ENCODE peak calls at places on chromosomes 1 and 21, in six cellular contexts. One of them, this sample, is unnamed.

GRCh38 chr1:54498383-54499096 is 49.5 kb upstream of the ACOT11 start:
- DNase-seq in breast epithelium: no peak
- DNase-seq in body of pancreas: no peak
- DNase-seq in AG04450: no peak
- DNase-seq in upper lobe of right lung: no peak
- DNase-seq in NB4: no peak
- DNase-seq in this sample: no peak

GRCh38 chr1:243742814-243743213 is 107.2 kb downstream of the AKT3 start:
- DNase-seq in breast epithelium: no peak
- DNase-seq in body of pancreas: no peak
- DNase-seq in AG04450: peak; percentile 45
- DNase-seq in upper lobe of right lung: no peak
- DNase-seq in NB4: no peak
- DNase-seq in this sample: no peak

GRCh38 chr1:43531906-43532584 is 1.4 kb downstream of the PTPRF start:
- DNase-seq in breast epithelium: no peak
- DNase-seq in body of pancreas: no peak
- DNase-seq in AG04450: no peak
- DNase-seq in upper lobe of right lung: peak; percentile 64
- DNase-seq in NB4: no peak
- DNase-seq in this sample: no peak

GRCh38 chr1:224430511-224431113 is 4.0 kb downstream of the WDR26 start:
- DNase-seq in breast epithelium: no peak
- DNase-seq in body of pancreas: peak; percentile 64
- DNase-seq in AG04450: no peak
- DNase-seq in upper lobe of right lung: no peak
- DNase-seq in NB4: peak; percentile 71
- DNase-seq in this sample: no peak

GRCh38 chr1:156862602-156863599 is 2.2 kb downstream of the NTRK1 start:
- DNase-seq in breast epithelium: no peak
- DNase-seq in body of pancreas: no peak
- DNase-seq in AG04450: no peak
- DNase-seq in upper lobe of right lung: no peak
- DNase-seq in NB4: no peak
- DNase-seq in this sample: no peak

GRCh38 chr1:51088474-51088873 is 13.6 kb upstream of the C1orf185 start:
- DNase-seq in breast epithelium: no peak
- DNase-seq in body of pancreas: no peak
- DNase-seq in AG04450: no peak
- DNase-seq in upper lobe of right lung: no peak
- DNase-seq in NB4: peak; percentile 7
- DNase-seq in this sample: no peak

GRCh38 chr1:165899461-165899941 is 72.1 kb downstream of the UCK2 start:
- DNase-seq in breast epithelium: peak; percentile 64
- DNase-seq in body of pancreas: no peak
- DNase-seq in AG04450: no peak
- DNase-seq in upper lobe of right lung: no peak
- DNase-seq in NB4: no peak
- DNase-seq in this sample: no peak

GRCh38 chr1:154578058-154578418 is 10.5 kb downstream of the CHRNB2 start:
- DNase-seq in breast epithelium: no peak
- DNase-seq in body of pancreas: no peak
- DNase-seq in AG04450: no peak
- DNase-seq in upper lobe of right lung: no peak
- DNase-seq in NB4: no peak
- DNase-seq in this sample: no peak

GRCh38 chr1:155569988-155570592 is 7.5 kb upstream of the ASH1L start:
- DNase-seq in breast epithelium: no peak
- DNase-seq in body of pancreas: no peak
- DNase-seq in AG04450: no peak
- DNase-seq in upper lobe of right lung: no peak
- DNase-seq in NB4: peak; percentile 35
- DNase-seq in this sample: no peak

GRCh38 chr1:88089961-88090360 is 594.1 kb upstream of the PKN2 start:
- DNase-seq in breast epithelium: no peak
- DNase-seq in body of pancreas: no peak
- DNase-seq in AG04450: no peak
- DNase-seq in upper lobe of right lung: no peak
- DNase-seq in NB4: no peak
- DNase-seq in this sample: no peak

GRCh38 chr1:39509360-39510009 is 18.0 kb downstream of the BMP8A start:
- DNase-seq in breast epithelium: no peak
- DNase-seq in body of pancreas: no peak
- DNase-seq in AG04450: no peak
- DNase-seq in upper lobe of right lung: no peak
- DNase-seq in NB4: peak; percentile 65
- DNase-seq in this sample: peak; percentile 85

GRCh38 chr1:153260473-153260979 is 1.0 kb downstream of the LORICRIN start:
- DNase-seq in breast epithelium: no peak
- DNase-seq in body of pancreas: no peak
- DNase-seq in AG04450: no peak
- DNase-seq in upper lobe of right lung: no peak
- DNase-seq in NB4: peak; percentile 34
- DNase-seq in this sample: no peak

GRCh38 chr1:228852015-228852414 is 116.7 kb downstream of the RHOU start:
- DNase-seq in breast epithelium: no peak
- DNase-seq in body of pancreas: no peak
- DNase-seq in AG04450: no peak
- DNase-seq in upper lobe of right lung: no peak
- DNase-seq in NB4: no peak
- DNase-seq in this sample: no peak

GRCh38 chr1:2174348-2175054 is 20.1 kb downstream of the FAAP20 start:
- DNase-seq in breast epithelium: no peak
- DNase-seq in body of pancreas: peak; percentile 46
- DNase-seq in AG04450: no peak
- DNase-seq in upper lobe of right lung: no peak
- DNase-seq in NB4: peak; percentile 67
- DNase-seq in this sample: peak; percentile 82

GRCh38 chr1:12153181-12153785 is 13.5 kb upstream of the TNFRSF1B start:
- DNase-seq in breast epithelium: no peak
- DNase-seq in body of pancreas: peak; percentile 78
- DNase-seq in AG04450: peak; percentile 27
- DNase-seq in upper lobe of right lung: peak; percentile 76
- DNase-seq in NB4: peak; percentile 91
- DNase-seq in this sample: no peak

GRCh38 chr1:168691541-168691940 is 37.5 kb downstream of the DPT start:
- DNase-seq in breast epithelium: no peak
- DNase-seq in body of pancreas: no peak
- DNase-seq in AG04450: no peak
- DNase-seq in upper lobe of right lung: no peak
- DNase-seq in NB4: no peak
- DNase-seq in this sample: no peak

GRCh38 chr1:220711086-220711809 is 21.1 kb downstream of the C1orf115 start:
- DNase-seq in breast epithelium: no peak
- DNase-seq in body of pancreas: peak; percentile 62
- DNase-seq in AG04450: no peak
- DNase-seq in upper lobe of right lung: no peak
- DNase-seq in NB4: peak; percentile 49
- DNase-seq in this sample: no peak

GRCh38 chr1:1917304-1917976 is 1.6 kb downstream of the TMEM52 start:
- DNase-seq in breast epithelium: no peak
- DNase-seq in body of pancreas: peak; percentile 64
- DNase-seq in AG04450: no peak
- DNase-seq in upper lobe of right lung: peak; percentile 67
- DNase-seq in NB4: no peak
- DNase-seq in this sample: peak; percentile 74

GRCh38 chr1:2544093-2544874 is 11.9 kb upstream of the TNFRSF14 start:
- DNase-seq in breast epithelium: no peak
- DNase-seq in body of pancreas: no peak
- DNase-seq in AG04450: no peak
- DNase-seq in upper lobe of right lung: no peak
- DNase-seq in NB4: peak; percentile 72
- DNase-seq in this sample: no peak

GRCh38 chr1:82994866-82995370 is 1004.0 kb downstream of the TTLL7 start:
- DNase-seq in breast epithelium: no peak
- DNase-seq in body of pancreas: peak; percentile 3
- DNase-seq in AG04450: no peak
- DNase-seq in upper lobe of right lung: no peak
- DNase-seq in NB4: no peak
- DNase-seq in this sample: no peak

GRCh38 chr1:8142955-8143629 is 117.0 kb upstream of the ERRFI1 start:
- DNase-seq in breast epithelium: no peak
- DNase-seq in body of pancreas: no peak
- DNase-seq in AG04450: no peak
- DNase-seq in upper lobe of right lung: no peak
- DNase-seq in NB4: no peak
- DNase-seq in this sample: no peak

GRCh38 chr1:234047113-234047512 is 142.6 kb downstream of the SLC35F3 start:
- DNase-seq in breast epithelium: no peak
- DNase-seq in body of pancreas: no peak
- DNase-seq in AG04450: no peak
- DNase-seq in upper lobe of right lung: no peak
- DNase-seq in NB4: no peak
- DNase-seq in this sample: no peak

GRCh38 chr1:234965128-234965527 is 163.5 kb downstream of the TOMM20 start:
- DNase-seq in breast epithelium: no peak
- DNase-seq in body of pancreas: peak; percentile 15
- DNase-seq in AG04450: no peak
- DNase-seq in upper lobe of right lung: no peak
- DNase-seq in NB4: peak; percentile 91
- DNase-seq in this sample: no peak

GRCh38 chr1:46300673-46301405 is 2.6 kb downstream of the LRRC41 start:
- DNase-seq in breast epithelium: peak; percentile 25
- DNase-seq in body of pancreas: peak; percentile 25
- DNase-seq in AG04450: no peak
- DNase-seq in upper lobe of right lung: no peak
- DNase-seq in NB4: peak; percentile 25
- DNase-seq in this sample: no peak

GRCh38 chr21:17640821-17641220 is 28.1 kb upstream of the BTG3 start:
- DNase-seq in breast epithelium: no peak
- DNase-seq in body of pancreas: no peak
- DNase-seq in AG04450: no peak
- DNase-seq in upper lobe of right lung: no peak
- DNase-seq in NB4: no peak
- DNase-seq in this sample: no peak

GRCh38 chr1:110870721-110871388 is 2.1 kb upstream of the CD53 start:
- DNase-seq in breast epithelium: no peak
- DNase-seq in body of pancreas: no peak
- DNase-seq in AG04450: no peak
- DNase-seq in upper lobe of right lung: no peak
- DNase-seq in NB4: no peak
- DNase-seq in this sample: no peak

GRCh38 chr21:35508389-35508888 is 459.3 kb upstream of the RUNX1 start:
- DNase-seq in breast epithelium: no peak
- DNase-seq in body of pancreas: peak; percentile 80
- DNase-seq in AG04450: peak; percentile 18
- DNase-seq in upper lobe of right lung: peak; percentile 80
- DNase-seq in NB4: peak; percentile 98
- DNase-seq in this sample: peak; percentile 79
- TF ChIP-seq CTCF in breast epithelium: no peak
- TF ChIP-seq CTCF in body of pancreas: no peak
- TF ChIP-seq CTCF in AG04450: peak; percentile 30
- TF ChIP-seq CTCF in upper lobe of right lung: peak; percentile 45
- TF ChIP-seq CTCF in NB4: peak; percentile 56
- TF ChIP-seq CTCF in this sample: no peak

DNA sequence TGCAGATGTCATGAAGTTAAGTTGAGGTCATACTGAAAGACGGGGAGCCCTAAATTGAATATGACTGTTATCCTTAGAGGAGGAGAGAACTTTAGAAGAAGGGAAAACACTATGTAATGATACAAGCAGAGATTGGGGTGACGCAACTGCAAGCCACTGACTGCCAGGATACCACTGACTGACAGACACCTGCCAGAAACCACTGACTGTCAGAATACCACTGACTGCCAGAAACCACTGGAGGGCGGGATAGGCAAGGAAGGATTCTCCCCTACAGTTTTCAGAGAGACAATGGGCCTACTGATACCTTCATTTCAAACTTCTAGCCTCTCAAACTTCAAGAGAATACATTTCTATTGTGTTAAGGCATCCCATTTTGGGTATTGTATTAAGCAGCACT is 388.7 kb downstream of the USH2A start:
- DNase-seq in breast epithelium: no peak
- DNase-seq in body of pancreas: no peak
- DNase-seq in AG04450: no peak
- DNase-seq in upper lobe of right lung: no peak
- DNase-seq in NB4: peak; percentile 18
- DNase-seq in this sample: no peak
- H3K4me3 ChIP-seq in breast epithelium: no peak overlapping the region
- H3K4me3 ChIP-seq in body of pancreas: no peak overlapping the region
- H3K4me3 ChIP-seq in AG04450: no peak overlapping the region
- H3K4me3 ChIP-seq in upper lobe of right lung: no peak overlapping the region
- H3K4me3 ChIP-seq in NB4: no peak overlapping the region
- H3K4me3 ChIP-seq in this sample: no peak overlapping the region

DNA sequence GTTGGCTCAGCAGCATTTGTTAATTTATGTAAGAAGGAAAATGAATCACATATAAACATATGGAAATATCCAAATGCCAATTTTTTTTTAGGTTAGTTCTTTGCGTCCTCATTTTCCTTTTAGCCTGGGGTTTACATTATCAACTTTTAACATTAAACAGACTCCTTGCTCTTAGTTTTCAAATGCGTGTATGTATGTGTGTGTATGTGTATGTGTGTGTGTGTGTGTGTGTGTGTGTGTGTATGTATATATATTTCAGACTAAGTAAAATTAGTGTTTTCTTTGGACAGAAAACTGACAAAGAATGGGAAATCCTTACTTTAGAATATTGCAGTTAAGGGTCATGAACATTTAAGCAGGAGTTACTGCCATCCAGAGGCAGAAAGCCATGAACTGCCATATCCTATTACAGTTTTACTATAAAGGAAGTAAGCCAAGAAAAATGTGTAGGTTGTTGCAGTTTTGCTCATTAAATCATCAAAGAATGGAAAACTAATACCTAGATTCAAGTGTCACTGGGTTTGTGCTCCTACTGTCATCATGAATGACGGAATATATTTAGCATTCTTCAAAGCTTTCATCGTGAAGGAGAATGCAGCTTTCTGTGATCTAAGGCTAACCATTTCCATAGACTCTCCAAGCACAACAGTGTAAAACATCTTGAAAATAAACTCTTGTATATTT is 477.0 kb upstream of the NR5A2 start:
- DNase-seq in breast epithelium: no peak
- DNase-seq in body of pancreas: no peak
- DNase-seq in AG04450: no peak
- DNase-seq in upper lobe of right lung: no peak
- DNase-seq in NB4: peak; percentile 27
- DNase-seq in this sample: no peak
- TF ChIP-seq CTCF in breast epithelium: no peak
- TF ChIP-seq CTCF in body of pancreas: no peak
- TF ChIP-seq CTCF in AG04450: peak; percentile 50
- TF ChIP-seq CTCF in upper lobe of right lung: no peak
- TF ChIP-seq CTCF in NB4: peak; percentile 4
- TF ChIP-seq CTCF in this sample: no peak

GRCh38 chr1:47912756-47913155 is 84.4 kb downstream of the TRABD2B start:
- DNase-seq in breast epithelium: no peak
- DNase-seq in body of pancreas: no peak
- DNase-seq in AG04450: no peak
- DNase-seq in upper lobe of right lung: no peak
- DNase-seq in NB4: no peak
- DNase-seq in this sample: no peak

GRCh38 chr1:47911892-47912291 is 85.3 kb downstream of the TRABD2B start:
- DNase-seq in breast epithelium: no peak
- DNase-seq in body of pancreas: no peak
- DNase-seq in AG04450: no peak
- DNase-seq in upper lobe of right lung: no peak
- DNase-seq in NB4: no peak
- DNase-seq in this sample: no peak

GRCh38 chr1:47913225-47913823 is 83.9 kb downstream of the TRABD2B start:
- DNase-seq in breast epithelium: no peak
- DNase-seq in body of pancreas: no peak
- DNase-seq in AG04450: no peak
- DNase-seq in upper lobe of right lung: no peak
- DNase-seq in NB4: no peak
- DNase-seq in this sample: no peak

GRCh38 chr1:47914218-47914937 is 82.8 kb downstream of the TRABD2B start:
- DNase-seq in breast epithelium: peak; percentile 37
- DNase-seq in body of pancreas: no peak
- DNase-seq in AG04450: no peak
- DNase-seq in upper lobe of right lung: no peak
- DNase-seq in NB4: no peak
- DNase-seq in this sample: no peak

GRCh38 chr1:47911424-47911823 is 85.8 kb downstream of the TRABD2B start:
- DNase-seq in breast epithelium: no peak
- DNase-seq in body of pancreas: no peak
- DNase-seq in AG04450: no peak
- DNase-seq in upper lobe of right lung: no peak
- DNase-seq in NB4: no peak
- DNase-seq in this sample: no peak
- H3K4me3 ChIP-seq in breast epithelium: no peak overlapping the region
- H3K4me3 ChIP-seq in body of pancreas: no peak overlapping the region
- H3K4me3 ChIP-seq in AG04450: no peak overlapping the region
- H3K4me3 ChIP-seq in upper lobe of right lung: no peak overlapping the region
- H3K4me3 ChIP-seq in NB4: no peak overlapping the region
- H3K4me3 ChIP-seq in this sample: no peak overlapping the region

This sample was measured in kidney.